ENCODE peak calls at places on chromosomes 11 and 22, in seven cellular contexts. H, Y, L, V, C, J and I are unnamed samples.

GRCh38 chr11:35798423-35798822 is 135.8 kb downstream of the TRIM44 start:
- DNase-seq in L (no peak), Y (peak), J (no peak), C (no peak), H (peak), V (no peak), I (no peak)

GRCh38 chr11:121113611-121114010 is 12.6 kb downstream of the TECTA start:
- DNase-seq in J (no peak), H (no peak), V (no peak), Y (no peak), C (no peak), L (no peak), I (no peak)

GRCh38 chr11:70824590-70825300 is 426.4 kb downstream of the CTTN start:
- DNase-seq in V (no peak), J (peak), Y (no peak), L (no peak), H (no peak), C (no peak), I (no peak)

GRCh38 chr22:39405346-39406085 is 5.9 kb downstream of the TAB1 start:
- DNase-seq in L (no peak), Y (no peak), J (peak), C (no peak), H (peak), V (no peak), I (no peak)

GRCh38 chr11:17601206-17602075 is 54.4 kb downstream of the OTOG start:
- DNase-seq in C (no peak), V (no peak), H (no peak), Y (no peak), J (no peak), L (no peak), I (no peak)

GRCh38 chr11:4643084-4643483 is 698 bp upstream of the OR51E1 start:
- DNase-seq in C (no peak), V (no peak), Y (no peak), H (no peak), J (no peak), L (no peak), I (no peak)

GRCh38 chr11:59264736-59265135 is 52.0 kb upstream of the MPEG1 start:
- DNase-seq in J (no peak), H (no peak), V (no peak), Y (no peak), C (no peak), L (no peak), I (no peak)

GRCh38 chr11:124934862-124935547 is 842 bp downstream of the HEPACAM start:
- DNase-seq in H (peak), Y (peak), C (no peak), V (no peak), J (no peak), L (peak), I (no peak)

GRCh38 chr22:46085831-46086576 is 64.3 kb upstream of the PPARA start:
- DNase-seq in H (no peak), Y (peak), J (peak), L (no peak), C (no peak), V (peak), I (no peak)

GRCh38 chr22:31036671-31037550 is 44.2 kb upstream of the SMTN start:
- DNase-seq in Y (peak), L (peak), J (peak), V (peak), H (no peak), C (no peak), I (no peak)

GRCh38 chr11:119236490-119236889 is 30.4 kb downstream of the CBL start:
- DNase-seq in Y (peak), J (no peak), L (no peak), V (no peak), H (no peak), C (no peak), I (no peak)

GRCh38 chr11:116918925-116919653 is 81.7 kb upstream of the APOA1 start:
- DNase-seq in Y (no peak), C (no peak), V (no peak), H (peak), J (no peak), L (no peak), I (no peak)

GRCh38 chr22:27876684-27877083 is 42.4 kb downstream of the PITPNB start:
- DNase-seq in H (no peak), V (no peak), L (no peak), Y (no peak), C (no peak), J (peak), I (no peak)

GRCh38 chr11:33773399-33774355 is 643 bp downstream of the FBXO3 start:
- DNase-seq in H (peak), C (no peak), J (peak), V (no peak), Y (peak), L (no peak), I (no peak)

GRCh38 chr11:33774356-33775063 is at the start of gene FBXO3:
- DNase-seq in C (no peak), J (peak), L (no peak), V (peak), Y (peak), H (peak), I (peak)

GRCh38 chr11:33769542-33769941 is 4.8 kb downstream of the FBXO3 start:
- DNase-seq in L (no peak), V (peak), C (no peak), H (no peak), Y (peak), J (no peak), I (no peak)

GRCh38 chr11:33770236-33770635 is 4.1 kb downstream of the FBXO3 start:
- DNase-seq in C (no peak), J (no peak), Y (no peak), V (no peak), L (no peak), H (no peak), I (no peak)

GRCh38 chr11:33772300-33772699 is 2.0 kb downstream of the FBXO3 start:
- DNase-seq in L (no peak), C (no peak), H (no peak), J (no peak), V (peak), Y (peak), I (no peak)
- TF ChIP-seq CTCF in L (no peak), C (no peak), H (no peak), J (no peak), V (no peak), Y (peak), I (no peak)

DNA sequence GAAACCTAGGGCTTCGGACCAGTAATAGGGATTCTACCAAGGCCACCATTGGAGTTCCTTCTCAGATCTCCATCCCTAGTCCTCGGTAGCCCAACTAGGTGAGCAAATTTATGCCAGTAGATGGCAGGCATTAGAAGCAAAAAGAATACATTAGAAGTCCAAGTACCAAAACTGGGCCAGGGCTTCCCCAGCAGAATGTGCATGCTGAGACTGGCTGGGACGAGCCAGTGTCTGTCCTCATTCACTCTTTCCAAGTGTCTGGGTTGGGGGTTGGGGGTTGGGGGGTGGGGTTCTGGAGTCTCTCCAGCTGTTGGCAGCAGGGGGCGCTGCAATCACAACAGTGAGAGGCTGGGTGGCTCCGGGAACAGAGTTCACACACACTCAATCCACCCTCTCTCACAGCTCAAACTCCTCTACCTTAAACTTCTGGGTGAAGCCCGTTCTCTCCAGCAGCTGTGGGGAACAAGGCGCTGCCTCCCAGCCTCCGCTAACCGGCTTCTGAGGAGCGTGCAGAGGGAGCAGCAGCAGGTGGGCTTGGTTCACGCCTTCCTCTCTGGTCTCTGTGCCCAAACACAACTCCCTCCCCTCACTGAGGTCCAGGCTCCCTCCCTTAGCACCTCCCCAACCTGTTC is 57.5 kb downstream of the BTG4 start:
- DNase-seq in H (peak), L (peak), Y (peak), V (no peak), C (no peak), J (peak), I (peak)
- TF ChIP-seq CTCF in H (peak), L (peak), Y (peak), V (peak), C (peak), J (peak), I (peak)

GRCh38 chr11:55707029-55707428 is 45.0 kb downstream of the OR4C6 start:
- DNase-seq in C (peak), H (peak), V (no peak), Y (peak), J (peak), L (peak), I (no peak)
- TF ChIP-seq CTCF in C (peak), H (peak), V (peak), Y (peak), J (peak), L (peak), I (peak)

GRCh38 chr11:2419638-2420501 is 19.3 kb downstream of the TSSC4 start:
- DNase-seq in J (peak), C (peak), V (peak), H (peak), L (no peak), Y (peak), I (peak)

GRCh38 chr11:2416765-2417164 is 16.2 kb downstream of the TSSC4 start:
- DNase-seq in C (no peak), V (no peak), Y (no peak), L (no peak), H (no peak), J (no peak), I (no peak)

GRCh38 chr11:2417856-2418705 is 17.5 kb downstream of the TSSC4 start:
- DNase-seq in C (no peak), H (no peak), Y (no peak), V (no peak), L (no peak), J (no peak), I (no peak)

GRCh38 chr11:2420502-2421225 is 20.1 kb downstream of the TSSC4 start:
- DNase-seq in C (no peak), L (no peak), J (peak), V (peak), H (peak), Y (peak), I (peak)

GRCh38 chr11:2418961-2419360 is 18.4 kb downstream of the TSSC4 start:
- DNase-seq in J (no peak), C (no peak), H (no peak), L (no peak), Y (no peak), V (no peak), I (no peak)
- TF ChIP-seq CTCF in J (no peak), C (no peak), H (no peak), L (no peak), Y (no peak), V (no peak), I (no peak)

GRCh38 chr22:25382762-25383161 is 163.3 kb downstream of the CRYBB2 start:
- DNase-seq in C (no peak), J (no peak), L (no peak), Y (peak), V (no peak), H (no peak), I (no peak)
- TF ChIP-seq CTCF in C (no peak), J (no peak), L (peak), Y (no peak), V (no peak), H (no peak), I (no peak)

DNA sequence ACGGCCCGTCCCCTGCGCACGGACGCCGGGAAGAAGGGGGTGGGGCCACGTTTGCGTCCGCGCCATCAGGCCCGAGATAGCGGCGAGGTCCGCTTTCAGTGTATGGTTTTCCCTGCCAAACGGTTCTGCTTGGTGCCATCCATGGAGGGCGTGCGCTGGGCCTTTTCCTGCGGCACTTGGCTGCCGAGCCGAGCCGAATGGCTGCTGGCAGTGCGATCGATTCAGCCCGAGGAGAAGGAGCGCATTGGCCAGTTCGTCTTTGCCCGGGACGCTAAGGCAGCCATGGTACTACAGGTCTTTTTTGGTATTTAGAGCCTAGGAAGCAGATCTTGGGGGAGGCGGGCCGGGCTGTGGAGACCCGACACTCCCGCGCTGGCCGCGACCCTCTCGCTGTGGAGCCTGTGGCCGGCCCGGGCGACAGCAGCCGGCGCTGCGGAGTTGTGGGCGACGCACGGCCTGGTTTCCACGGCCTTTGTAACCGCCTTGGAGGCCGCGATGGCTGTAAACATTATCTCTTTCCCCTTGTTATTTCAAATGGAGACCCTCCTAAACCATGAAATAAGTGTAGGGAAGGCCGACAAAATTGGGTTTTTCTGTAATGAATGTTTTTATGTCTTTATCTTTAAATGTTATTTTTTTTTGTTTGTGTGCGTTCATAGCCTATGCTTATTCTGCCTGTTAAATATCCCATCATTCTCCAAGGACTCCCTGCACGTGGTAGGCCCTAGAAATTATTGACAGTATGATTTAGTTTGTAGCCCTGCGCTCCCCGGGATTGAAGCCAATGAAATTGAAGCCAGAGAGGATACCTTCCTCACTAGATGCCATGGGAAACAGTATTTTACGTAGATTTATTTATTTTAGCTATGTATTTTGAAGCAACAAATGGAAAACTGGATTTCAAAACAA is at the start of gene AASDHPPT:
- DNase-seq in L (no peak), J (peak), H (peak), C (peak), V (peak), Y (peak), I (no peak)
- TF ChIP-seq CTCF in L (no peak), J (no peak), H (no peak), C (no peak), V (no peak), Y (no peak), I (no peak)

DNA sequence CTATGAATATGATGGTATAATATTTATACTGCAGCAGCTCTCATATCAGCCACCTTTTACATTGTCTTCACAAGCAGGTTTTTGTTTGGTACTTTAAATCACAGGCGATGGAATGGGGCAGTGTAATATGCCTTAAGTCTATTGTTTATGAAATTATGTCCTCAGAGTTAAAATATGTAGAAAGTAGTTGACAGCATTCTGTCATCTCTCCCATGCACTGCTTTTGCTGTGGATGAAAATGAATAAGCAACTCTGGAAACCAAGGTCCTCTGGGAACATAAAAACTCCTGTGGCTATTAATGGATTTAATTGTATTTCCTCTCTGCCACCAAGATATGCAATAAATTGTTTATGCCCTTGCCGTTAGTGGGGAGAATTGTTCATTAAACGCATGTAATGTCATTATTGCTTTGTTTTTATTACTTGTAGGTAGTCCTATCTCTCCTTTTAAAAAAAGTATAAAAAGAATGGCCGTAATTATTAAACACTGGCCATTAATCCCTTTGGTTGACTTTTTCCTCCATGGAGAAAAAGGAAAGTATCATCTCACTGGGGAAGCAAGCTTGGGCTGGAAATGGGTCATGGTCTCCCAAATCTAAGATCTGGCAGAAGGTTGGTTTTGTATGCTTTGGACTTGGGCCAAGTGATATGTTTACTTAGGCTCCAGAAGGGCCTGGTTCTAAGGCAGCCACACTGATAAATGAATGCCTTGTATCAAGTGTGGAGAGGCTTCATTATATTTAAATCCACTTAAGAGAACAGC is 13.0 kb downstream of the PACS1 start:
- DNase-seq in C (no peak), J (peak), Y (peak), L (no peak), V (no peak), H (peak), I (no peak)
- TF ChIP-seq CTCF in C (no peak), J (no peak), Y (no peak), L (no peak), V (no peak), H (no peak), I (no peak)

DNA sequence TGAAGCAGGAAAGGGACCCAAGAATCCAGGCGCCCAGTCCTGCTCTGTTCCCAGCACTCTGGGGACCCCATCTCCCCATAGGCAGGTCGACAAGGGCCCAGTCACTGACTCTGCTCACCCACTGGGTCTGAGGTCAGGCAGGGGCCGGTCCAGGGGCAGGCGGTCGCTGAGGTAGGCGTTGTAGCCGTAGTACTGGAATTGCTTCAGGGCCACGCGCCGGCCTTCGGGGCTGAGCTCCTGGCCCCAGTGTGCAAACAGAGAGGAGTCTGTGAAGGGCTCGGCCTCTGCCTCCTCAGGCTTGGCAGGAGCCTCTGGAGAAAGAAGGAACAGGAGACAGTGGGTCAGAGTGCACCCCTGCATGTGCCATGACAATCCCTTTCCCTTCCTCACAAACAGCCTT is 95.6 kb upstream of the CSNK2A3 start:
- DNase-seq in L (no peak), Y (no peak), V (no peak), C (no peak), H (no peak), J (no peak), I (no peak)
- TF ChIP-seq CTCF in L (no peak), Y (no peak), V (no peak), C (no peak), H (no peak), J (no peak), I (no peak)